ENCODE peak calls at places on chromosomes 6 and 20, in nine cellular contexts. F is fibroblast of pulmonary artery, P is GM13977, E is BE2C, U is lower lobe of right lung, K is stomach, Q is AG10803, Z is epithelial cell of esophagus, I is mammary epithelial cell. X is an unnamed sample.

GRCh38 chr20:10519361-10520048 is 84.4 kb downstream of the SLX4IP start:
- DNase-seq in F (peak), P (no peak), E (no peak), U (no peak), K (no peak), Q (peak), Z (peak), I (peak), X (no peak)

GRCh38 chr6:22302828-22303227 is 6.0 kb upstream of the PRL start:
- DNase-seq in F (no peak), P (no peak), E (no peak), U (no peak), K (no peak), Q (peak), Z (no peak), I (no peak), X (no peak)

GRCh38 chr6:52513464-52513863 is 63.4 kb downstream of the TRAM2 start:
- DNase-seq in F (no peak), P (no peak), E (peak), U (no peak), K (no peak), Q (no peak), Z (no peak), I (no peak), X (no peak)

GRCh38 chr6:38579010-38579628 is 60.6 kb downstream of the BTBD9 start:
- DNase-seq in F (peak), P (no peak), E (no peak), U (no peak), K (no peak), Q (no peak), Z (peak), I (no peak), X (no peak)

GRCh38 chr20:58711266-58712051 is 18.9 kb downstream of the NPEPL1 start:
- DNase-seq in F (no peak), P (no peak), E (peak), U (no peak), K (peak), Q (no peak), Z (no peak), I (no peak), X (no peak)

GRCh38 chr6:105740946-105741605 is 338.2 kb upstream of the PREP start:
- DNase-seq in F (no peak), P (no peak), E (no peak), U (no peak), K (no peak), Q (peak), Z (no peak), I (no peak), X (no peak)

GRCh38 chr6:158039571-158040050 is 57.9 kb downstream of the SYNJ2 start:
- DNase-seq in F (no peak), P (no peak), E (no peak), U (peak), K (no peak), Q (no peak), Z (no peak), I (no peak), X (no peak)

GRCh38 chr20:49478266-49478665 is 4.2 kb downstream of the KCNB1 start:
- DNase-seq in F (no peak), P (no peak), E (no peak), U (no peak), K (no peak), Q (no peak), Z (no peak), I (no peak), X (no peak)

GRCh38 chr6:1701668-1702353 is 92.1 kb downstream of the FOXC1 start:
- DNase-seq in F (peak), P (no peak), E (no peak), U (no peak), K (no peak), Q (peak), Z (peak), I (no peak), X (no peak)

GRCh38 chr6:129059650-129060049 is 176.7 kb downstream of the LAMA2 start:
- DNase-seq in F (no peak), P (no peak), E (no peak), U (no peak), K (no peak), Q (no peak), Z (no peak), I (no peak), X (no peak)

GRCh38 chr6:99426454-99426762 is 1.3 kb upstream of the PNISR start:
- DNase-seq in F (no peak), P (no peak), E (no peak), U (no peak), K (no peak), Q (no peak), Z (no peak), I (no peak), X (no peak)

GRCh38 chr6:106125925-106126435 is 39.8 kb downstream of the PRDM1 start:
- DNase-seq in F (no peak), P (peak), E (no peak), U (no peak), K (no peak), Q (no peak), Z (peak), I (no peak), X (no peak)

GRCh38 chr6:161748535-161749386 is 474.9 kb upstream of the AGPAT4 start:
- DNase-seq in F (peak), P (peak), E (peak), U (no peak), K (peak), Q (no peak), Z (peak), I (no peak), X (no peak)

GRCh38 chr6:125598422-125598821 is 151.0 kb upstream of the HEY2 start:
- DNase-seq in F (peak), P (no peak), E (no peak), U (peak), K (no peak), Q (peak), Z (peak), I (peak), X (no peak)

GRCh38 chr20:62362991-62363919 is 3.9 kb downstream of the LAMA5 start:
- DNase-seq in F (no peak), P (no peak), E (peak), U (peak), K (no peak), Q (no peak), Z (no peak), I (no peak), X (no peak)

GRCh38 chr6:30450908-30451818 is 38.1 kb upstream of the HLA-E start:
- DNase-seq in F (peak), P (peak), E (no peak), U (peak), K (peak), Q (peak), Z (peak), I (peak), X (peak)

GRCh38 chr6:98970469-98970868 is 22.7 kb upstream of the FBXL4 start:
- DNase-seq in F (no peak), P (no peak), E (no peak), U (no peak), K (no peak), Q (no peak), Z (no peak), I (no peak), X (no peak)

GRCh38 chr6:27293436-27294152 is 18.5 kb downstream of the POM121L2 start:
- DNase-seq in F (peak), P (no peak), E (peak), U (no peak), K (no peak), Q (peak), Z (peak), I (peak), X (no peak)

GRCh38 chr6:168124161-168124560 is 45.1 kb upstream of the FRMD1 start:
- DNase-seq in F (no peak), P (peak), E (no peak), U (no peak), K (no peak), Q (no peak), Z (no peak), I (no peak), X (no peak)

GRCh38 chr6:42979523-42980177 is 669 bp upstream of the PEX6 start:
- DNase-seq in F (peak), P (no peak), E (no peak), U (no peak), K (no peak), Q (peak), Z (peak), I (peak), X (no peak)

GRCh38 chr6:160790028-160790792 is 88.2 kb downstream of the PLG start:
- DNase-seq in F (no peak), P (no peak), E (no peak), U (no peak), K (no peak), Q (peak), Z (no peak), I (no peak), X (no peak)

GRCh38 chr6:132190097-132190814 is 211.0 kb downstream of the MOXD1 start:
- DNase-seq in F (peak), P (peak), E (no peak), U (no peak), K (no peak), Q (peak), Z (no peak), I (peak), X (no peak)

GRCh38 chr6:102309700-102310099 is 916.2 kb downstream of the GRIK2 start:
- DNase-seq in F (no peak), P (no peak), E (no peak), U (no peak), K (no peak), Q (no peak), Z (no peak), I (no peak), X (no peak)

GRCh38 chr6:122758927-122759334 is 20.6 kb upstream of the FABP7 start:
- DNase-seq in F (no peak), P (no peak), E (no peak), U (no peak), K (no peak), Q (no peak), Z (peak), I (no peak), X (no peak)

GRCh38 chr6:169212436-169212835 is 41.2 kb downstream of the THBS2 start:
- DNase-seq in F (peak), P (no peak), E (no peak), U (no peak), K (no peak), Q (no peak), Z (no peak), I (no peak), X (no peak)

GRCh38 chr6:154447929-154448328 is 62.6 kb downstream of the CNKSR3 start:
- DNase-seq in F (peak), P (no peak), E (peak), U (no peak), K (no peak), Q (no peak), Z (no peak), I (no peak), X (no peak)

GRCh38 chr6:119355890-119356289 is 6.3 kb upstream of the MAN1A1 start:
- DNase-seq in F (no peak), P (no peak), E (no peak), U (no peak), K (no peak), Q (no peak), Z (no peak), I (no peak), X (no peak)

GRCh38 chr20:15811951-15812350 is 761.3 kb downstream of the KIF16B start:
- DNase-seq in F (no peak), P (no peak), E (no peak), U (no peak), K (no peak), Q (no peak), Z (no peak), I (no peak), X (no peak)

DNA sequence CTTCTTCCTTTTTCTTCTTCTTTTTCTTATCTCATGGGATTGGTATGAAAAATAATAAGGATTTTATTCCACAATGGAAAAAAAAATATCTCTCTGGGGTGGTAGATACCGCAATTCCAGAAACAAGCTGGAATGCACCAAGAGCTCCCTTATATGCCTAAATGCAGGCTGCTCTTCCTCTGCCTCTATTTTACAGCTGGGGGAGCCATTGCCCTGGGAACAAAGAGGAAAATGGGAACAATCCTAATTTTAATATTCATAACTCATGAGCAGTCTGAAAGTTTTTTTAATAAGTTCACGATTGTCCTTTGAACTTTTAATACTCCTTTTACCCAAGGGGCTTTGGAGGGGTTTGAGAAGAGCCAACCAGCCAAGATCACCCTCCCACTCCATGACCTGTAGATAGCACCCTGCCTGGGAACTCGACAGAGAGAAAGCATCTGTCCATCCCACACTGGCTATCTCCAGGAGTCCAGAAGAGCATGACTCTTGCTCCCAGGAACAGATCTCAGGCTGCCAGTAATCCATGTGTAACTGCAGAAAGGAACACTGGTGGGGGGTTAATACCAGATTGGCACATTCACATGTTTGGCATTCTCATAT is 74.7 kb downstream of the CD83 start:
- DNase-seq in F (no peak), P (no peak), E (no peak), U (no peak), K (no peak), Q (no peak), Z (peak), I (no peak), X (no peak)
- TF ChIP-seq CTCF in F (peak), P (no peak), E (no peak), U (no peak), K (no peak), Q (peak), Z (peak), I (peak), X (no peak)

GRCh38 chr6:19870322-19870721 is 33.2 kb downstream of the ID4 start:
- DNase-seq in F (no peak), P (no peak), E (no peak), U (no peak), K (no peak), Q (no peak), Z (no peak), I (no peak), X (no peak)

GRCh38 chr6:19876672-19877071 is 39.5 kb downstream of the ID4 start:
- DNase-seq in F (no peak), P (no peak), E (no peak), U (no peak), K (no peak), Q (no peak), Z (no peak), I (no peak), X (no peak)

GRCh38 chr6:19869464-19869863 is 32.3 kb downstream of the ID4 start:
- DNase-seq in F (no peak), P (no peak), E (no peak), U (no peak), K (no peak), Q (no peak), Z (no peak), I (no peak), X (no peak)

GRCh38 chr6:19866900-19867627 is 29.9 kb downstream of the ID4 start:
- DNase-seq in F (peak), P (no peak), E (no peak), U (no peak), K (no peak), Q (peak), Z (peak), I (peak), X (no peak)

DNA sequence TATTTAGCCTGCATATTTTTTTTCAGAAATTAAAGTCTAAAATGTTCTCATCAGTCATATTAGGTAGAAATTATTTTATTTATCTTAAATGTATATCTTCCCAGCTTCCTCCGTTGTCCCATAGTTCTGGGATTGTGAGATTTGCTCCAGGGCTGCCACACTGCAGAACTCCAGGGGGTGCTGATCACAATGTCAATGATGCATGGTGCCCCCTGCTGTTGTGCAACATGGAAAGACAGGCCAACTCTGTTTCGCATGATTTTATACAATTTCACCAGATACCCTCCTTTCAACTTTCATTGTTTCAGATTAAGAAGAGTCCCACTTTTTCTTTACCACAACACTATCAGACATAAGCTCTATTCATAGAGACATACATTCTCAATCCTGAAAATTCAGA is 35.9 kb downstream of the ID4 start:
- DNase-seq in F (peak), P (no peak), E (peak), U (no peak), K (no peak), Q (no peak), Z (no peak), I (no peak), X (no peak)
- TF ChIP-seq CTCF in F (peak), P (no peak), E (peak), U (no peak), K (no peak), Q (peak), Z (no peak), I (peak), X (no peak)

GRCh38 chr6:138109042-138109997 is 2.1 kb upstream of the PERP start:
- DNase-seq in F (peak), P (peak), E (peak), U (peak), K (peak), Q (peak), Z (peak), I (peak), X (peak)

GRCh38 chr6:138107078-138107751 is at the start of gene PERP:
- DNase-seq in F (peak), P (peak), E (peak), U (peak), K (peak), Q (peak), Z (peak), I (peak), X (peak)

GRCh38 chr6:138105880-138106664 is 1.1 kb downstream of the PERP start:
- DNase-seq in F (no peak), P (no peak), E (no peak), U (no peak), K (no peak), Q (no peak), Z (no peak), I (peak), X (no peak)

GRCh38 chr6:138106665-138107077 is 548 bp downstream of the PERP start:
- DNase-seq in F (no peak), P (peak), E (no peak), U (no peak), K (no peak), Q (no peak), Z (no peak), I (no peak), X (no peak)

DNA sequence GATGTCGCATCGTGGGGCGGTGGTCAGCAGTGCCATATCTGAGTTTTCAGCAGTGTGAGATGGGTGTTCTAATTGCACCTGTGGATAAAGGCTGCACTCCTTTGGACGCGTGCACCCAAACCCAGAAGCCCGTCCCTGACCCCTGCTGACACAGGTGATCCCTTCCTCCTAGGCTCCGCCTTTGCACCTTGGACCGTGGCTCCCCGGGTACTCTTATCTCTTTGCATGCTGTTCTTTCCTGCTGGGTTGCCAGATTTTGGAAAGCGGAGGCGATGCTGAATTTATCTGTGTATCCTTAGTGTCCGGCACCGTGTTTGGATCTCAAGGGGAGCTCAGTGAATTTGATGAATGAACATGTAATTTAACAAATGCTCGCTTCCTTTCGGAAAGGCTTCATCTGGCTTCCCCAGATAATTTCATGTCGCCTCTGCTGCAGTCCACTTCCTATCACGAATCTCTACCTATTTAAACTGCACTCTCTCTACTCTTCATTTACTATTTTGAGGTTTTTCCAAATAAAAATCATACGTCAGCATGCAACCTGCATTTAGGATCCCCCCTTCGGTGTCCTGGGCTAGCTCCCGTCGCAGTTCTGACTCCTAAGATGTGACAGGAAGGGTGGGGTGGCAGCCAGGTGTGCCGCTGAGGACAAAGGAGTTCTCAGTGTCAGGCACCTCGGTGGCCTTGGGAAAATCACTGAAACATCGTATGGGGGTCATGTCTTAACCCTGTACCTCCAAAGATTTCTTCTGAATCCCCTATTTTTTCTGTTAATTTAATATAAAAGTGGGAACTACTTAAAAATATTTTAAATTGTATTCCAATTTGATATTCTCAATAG is 753 bp upstream of the PERP start:
- DNase-seq in F (no peak), P (peak), E (no peak), U (no peak), K (peak), Q (no peak), Z (no peak), I (peak), X (no peak)
- TF ChIP-seq CTCF in F (no peak), P (no peak), E (no peak), U (no peak), K (no peak), Q (no peak), Z (no peak), I (no peak), X (no peak)

DNA sequence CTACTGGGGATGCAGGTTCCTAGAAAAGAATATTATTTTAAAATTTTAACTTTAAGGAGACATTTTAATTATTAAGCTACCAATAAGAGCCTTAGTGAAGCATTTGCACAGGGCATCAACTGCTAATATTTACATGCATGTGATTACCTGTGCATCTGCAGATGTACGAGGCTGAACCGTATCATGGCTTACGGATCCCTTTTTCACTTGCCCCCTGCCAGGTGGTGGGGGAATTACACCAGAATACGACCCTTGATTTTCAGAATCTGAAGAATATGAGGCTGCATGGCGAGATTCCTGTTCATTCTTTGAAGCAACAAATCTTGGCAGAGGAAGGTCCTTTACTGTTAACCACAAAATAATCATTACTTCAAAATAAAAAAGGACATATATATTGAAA is 42.7 kb downstream of the REPS1 start:
- DNase-seq in F (no peak), P (no peak), E (peak), U (no peak), K (no peak), Q (no peak), Z (peak), I (no peak), X (no peak)
- TF ChIP-seq CTCF in F (no peak), P (no peak), E (peak), U (no peak), K (no peak), Q (peak), Z (no peak), I (no peak), X (no peak)